ENCODE peak calls at places on chromosomes 2 and 18, in six cellular contexts. U is HTR-8/SVneo; X is posterior vena cava; Y is stimulated activated CD4-positive, alpha-beta T cell treated with anti-CD3 and anti-CD28 coated beads, TNF-alpha, amount 100 ng/mL, for 1 hour; H is GDM1; E is HS-5. D is an unnamed sample.

GRCh38 chr18:12621737-12622306 is 36.1 kb downstream of the SPIRE1 start:
- DNase-seq in H (no peak), Y (no peak), E (no peak), U (peak), X (no peak), D (no peak)

GRCh38 chr2:17271401-17271800 is 246.8 kb downstream of the RAD51AP2 start:
- DNase-seq in E (peak), Y (no peak), H (no peak), X (no peak), U (no peak), D (no peak)

GRCh38 chr2:3741372-3741771 is 38.0 kb downstream of the DCDC2C start:
- DNase-seq in U (no peak), E (no peak), H (no peak), X (no peak), Y (no peak), D (no peak)

GRCh38 chr2:149489452-149489851 is 98.1 kb downstream of the MMADHC start:
- DNase-seq in X (no peak), E (no peak), H (no peak), U (no peak), Y (no peak), D (no peak)

GRCh38 chr2:18412980-18413793 is 147.3 kb downstream of the RDH14 start:
- DNase-seq in E (peak), H (no peak), X (no peak), U (no peak), Y (no peak), D (no peak)

GRCh38 chr18:6482198-6482977 is 67.7 kb upstream of the L3MBTL4 start:
- DNase-seq in X (peak), Y (no peak), U (peak), H (no peak), E (peak), D (peak)

GRCh38 chr2:169585673-169586072 is 1.5 kb downstream of the PPIG start:
- DNase-seq in H (no peak), U (no peak), X (no peak), Y (no peak), E (peak), D (no peak)

GRCh38 chr18:48402953-48403352 is 6.2 kb downstream of the ZBTB7C start:
- DNase-seq in U (no peak), E (no peak), Y (no peak), X (no peak), H (no peak), D (no peak)

GRCh38 chr2:235856151-235856819 is 311.9 kb downstream of the GBX2 start:
- DNase-seq in H (no peak), X (peak), E (no peak), U (no peak), Y (no peak), D (no peak)

GRCh38 chr18:3213231-3214059 is 6.3 kb downstream of the MYOM1 start:
- DNase-seq in X (no peak), H (peak), U (no peak), E (no peak), Y (no peak), D (no peak)

GRCh38 chr18:48554610-48555400 is 16.0 kb downstream of the CTIF start:
- DNase-seq in H (no peak), U (no peak), E (no peak), Y (no peak), X (no peak), D (no peak)

GRCh38 chr18:23664674-23665073 is 2.0 kb upstream of the ANKRD29 start:
- DNase-seq in X (no peak), U (no peak), E (no peak), H (no peak), Y (no peak), D (no peak)

GRCh38 chr2:43302311-43303051 is 76.1 kb upstream of the ZFP36L2 start:
- DNase-seq in U (no peak), Y (no peak), H (no peak), X (no peak), E (no peak), D (no peak)

GRCh38 chr2:5661362-5661761 is 30.8 kb upstream of the SOX11 start:
- DNase-seq in E (no peak), H (no peak), U (no peak), Y (no peak), X (no peak), D (no peak)

GRCh38 chr18:21820035-21820810 is 79.6 kb downstream of the MIB1 start:
- DNase-seq in Y (no peak), H (no peak), U (peak), E (no peak), X (no peak), D (peak)

GRCh38 chr2:167935803-167936110 is 311.6 kb downstream of the STK39 start:
- DNase-seq in E (no peak), H (no peak), U (no peak), X (no peak), Y (no peak), D (no peak)

GRCh38 chr2:36294290-36294689 is 61.3 kb upstream of the CRIM1 start:
- DNase-seq in H (no peak), U (no peak), Y (no peak), E (no peak), X (no peak), D (no peak)

GRCh38 chr18:8525692-8526091 is 83.5 kb upstream of the RAB12 start:
- DNase-seq in X (no peak), H (peak), Y (no peak), U (no peak), E (no peak), D (no peak)

GRCh38 chr2:156333951-156334495 is 1.5 kb upstream of the NR4A2 start:
- DNase-seq in Y (no peak), E (no peak), H (no peak), X (peak), U (peak), D (no peak)

GRCh38 chr2:134421556-134422328 is 167.9 kb downstream of the MGAT5 start:
- DNase-seq in Y (no peak), E (no peak), H (no peak), U (no peak), X (no peak), D (no peak)

GRCh38 chr2:220117010-220117409 is 489.6 kb downstream of the SLC4A3 start:
- DNase-seq in Y (no peak), U (no peak), H (no peak), X (no peak), E (no peak), D (no peak)

GRCh38 chr18:59945544-59945943 is 45.7 kb downstream of the PMAIP1 start:
- DNase-seq in H (no peak), X (no peak), Y (no peak), E (no peak), U (no peak), D (no peak)

GRCh38 chr18:36578871-36579270 is 249.9 kb downstream of the TPGS2 start:
- DNase-seq in U (no peak), E (no peak), H (no peak), X (no peak), Y (no peak), D (no peak)

GRCh38 chr2:98730053-98730850 is 680 bp downstream of the MGAT4A start:
- DNase-seq in U (no peak), E (no peak), X (peak), H (peak), Y (peak), D (no peak)

GRCh38 chr2:106789185-106789584 is 96.8 kb downstream of the ST6GAL2 start:
- DNase-seq in U (no peak), H (no peak), Y (no peak), X (no peak), E (peak), D (no peak)

GRCh38 chr2:70381821-70382220 is 80.0 kb upstream of the FAM136A start:
- DNase-seq in Y (no peak), E (no peak), X (no peak), H (no peak), U (peak), D (no peak)

GRCh38 chr2:86580560-86580959 is 17.3 kb upstream of the CHMP3 start:
- DNase-seq in U (no peak), X (no peak), E (no peak), Y (no peak), H (no peak), D (no peak)

D was measured in NCI-H460.